ENCODE peak calls at places on chromosomes 4 and X, in five cellular contexts. T is colonic mucosa; N is neural progenitor cell; I is CD8-positive, alpha-beta T cell; F is right atrium auricular region. V is an unnamed sample.

GRCh38 chrX:13808865-13809264 is 8.0 kb downstream of the GPM6B start:
- DNase-seq in T (no peak), N (no peak), I (no peak), F (no peak), V (no peak)

GRCh38 chr4:39045791-39046221 is 13.6 kb upstream of the TMEM156 start:
- DNase-seq in T (no peak), N (no peak), I (no peak), F (no peak), V (no peak)

GRCh38 chr4:121662225-121662624 is 34.6 kb downstream of the ANXA5 start:
- DNase-seq in T (no peak), N (no peak), I (no peak), F (no peak), V (no peak)

GRCh38 chr4:165716472-165716871 is 156.6 kb upstream of the TLL1 start:
- DNase-seq in T (no peak), N (no peak), I (no peak), F (no peak), V (no peak)

GRCh38 chr4:88870428-88870827 is 172.8 kb upstream of the NAP1L5 start:
- DNase-seq in T (no peak), N (no peak), I (no peak), F (no peak), V (no peak)

GRCh38 chr4:77142642-77143020 is 14.4 kb upstream of the CCNG2 start:
- DNase-seq in T (no peak), N (no peak), I (no peak), F (no peak), V (no peak)

GRCh38 chr4:96166806-96167205 is 326.9 kb downstream of the PDHA2 start:
- DNase-seq in T (no peak), N (no peak), I (no peak), F (no peak), V (no peak)

GRCh38 chrX:23937100-23937499 is 29.3 kb downstream of the CXorf58 start:
- DNase-seq in T (no peak), N (peak; percentile 23), I (no peak), F (no peak), V (no peak)

GRCh38 chrX:69152398-69152797 is 12.9 kb downstream of the PJA1 start:
- DNase-seq in T (peak; percentile 36), N (no peak), I (no peak), F (no peak), V (no peak)

GRCh38 chrX:68878977-68879376 is 50.2 kb downstream of the EFNB1 start:
- DNase-seq in T (no peak), N (no peak), I (no peak), F (no peak), V (no peak)

GRCh38 chr4:144902614-144903013 is 195.4 kb downstream of the ANAPC10 start:
- DNase-seq in T (no peak), N (no peak), I (no peak), F (no peak), V (no peak)

GRCh38 chr4:3369781-3370660 is 71.7 kb upstream of the HGFAC start:
- DNase-seq in T (no peak), N (peak; percentile 87), I (no peak), F (peak; percentile 69), V (no peak)

GRCh38 chr4:77190053-77190452 is 33.0 kb downstream of the CCNG2 start:
- DNase-seq in T (no peak), N (no peak), I (no peak), F (no peak), V (no peak)

GRCh38 chr4:78720994-78721677 is 55.0 kb upstream of the BMP2K start:
- DNase-seq in T (peak; percentile 36), N (no peak), I (no peak), F (no peak), V (no peak)

GRCh38 chr4:15729910-15730533 is 27.2 kb downstream of the BST1 start:
- DNase-seq in T (peak; percentile 26), N (peak; percentile 63), I (peak; percentile 12), F (no peak), V (no peak)

GRCh38 chr4:7326693-7327340 is 107.9 kb downstream of the PSAPL1 start:
- DNase-seq in T (no peak), N (no peak), I (no peak), F (no peak), V (peak; percentile 51)

GRCh38 chr4:40182041-40182440 is 14.8 kb upstream of the RHOH start:
- DNase-seq in T (peak; percentile 4), N (no peak), I (no peak), F (no peak), V (no peak)
- H3K27ac ChIP-seq in T (no peak overlapping the region), N (no peak overlapping the region), I (no peak overlapping the region), F (no peak overlapping the region), V (no peak overlapping the region)

GRCh38 chr4:1784395-1784788 is 8.7 kb upstream of the FGFR3 start:
- DNase-seq in T (no peak), N (no peak), I (no peak), F (no peak), V (no peak)
- H3K27ac ChIP-seq in T (no peak overlapping the region), N (no peak overlapping the region), I (no peak overlapping the region), F (no peak overlapping the region), V (no peak overlapping the region)

GRCh38 chr4:43481526-43481925 is 589.0 kb downstream of the GRXCR1 start:
- DNase-seq in T (no peak), N (no peak), I (no peak), F (no peak), V (no peak)
- H3K27ac ChIP-seq in T (no peak overlapping the region), N (no peak overlapping the region), I (no peak overlapping the region), F (no peak overlapping the region), V (no peak overlapping the region)

DNA sequence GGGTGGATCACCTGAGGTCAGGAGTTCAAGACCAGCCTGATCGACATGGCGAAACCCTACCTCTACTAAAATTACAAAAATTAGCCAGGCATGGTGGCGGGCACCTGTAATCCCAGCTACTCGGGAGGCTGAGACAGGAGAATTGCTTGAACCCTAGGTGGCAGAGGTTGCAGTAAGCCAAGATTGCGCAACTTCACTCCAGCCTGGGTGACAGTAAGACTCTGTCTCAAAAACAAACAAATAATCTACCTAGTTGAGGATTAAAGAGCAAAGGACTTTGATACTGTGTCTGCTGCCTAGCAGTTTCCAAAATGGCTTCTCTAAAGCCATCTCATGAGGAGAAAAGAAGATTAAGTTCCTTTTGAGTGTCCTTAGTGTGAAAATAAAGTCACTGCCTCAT is 37.8 kb downstream of the SMS start:
- DNase-seq in T (no peak), N (no peak), I (no peak), F (no peak), V (no peak)
- H3K27ac ChIP-seq in T (no peak overlapping the region), N (no peak overlapping the region), I (no peak overlapping the region), F (no peak overlapping the region), V (no peak overlapping the region)

DNA sequence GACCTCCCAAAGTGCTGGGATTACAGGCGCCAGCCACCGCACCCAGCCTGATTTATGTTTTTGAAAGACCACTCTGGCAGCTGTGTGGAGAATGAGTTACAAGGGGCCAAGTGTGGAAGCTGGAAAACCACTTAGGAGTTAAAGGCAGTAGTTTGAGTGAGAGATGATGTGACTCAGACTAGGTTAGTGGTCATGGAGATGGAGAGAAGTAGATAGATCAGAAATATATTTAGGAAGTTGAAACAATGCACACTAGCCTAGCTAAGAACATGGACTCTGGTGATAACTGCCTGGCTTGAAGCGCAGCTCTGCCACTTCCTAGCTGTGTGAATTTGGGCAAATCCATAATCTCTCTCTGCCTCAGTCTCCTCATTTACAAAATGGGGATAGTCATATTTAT is 11.9 kb upstream of the RBMX start:
- DNase-seq in T (no peak), N (no peak), I (no peak), F (no peak), V (no peak)
- H3K27ac ChIP-seq in T (no peak overlapping the region), N (no peak overlapping the region), I (no peak overlapping the region), F (no peak overlapping the region), V (no peak overlapping the region)

GRCh38 chrX:49878128-49878833 is 1.0 kb upstream of the USP27X start:
- DNase-seq in T (no peak), N (peak; percentile 32), I (no peak), F (no peak), V (no peak)
- H3K27ac ChIP-seq in T (peak overlapping the region; percentile 52), N (no peak overlapping the region), I (no peak overlapping the region), F (peak overlapping the region; percentile 78), V (peak overlapping the region; percentile 82)

GRCh38 chr4:122827899-122828601 is 1.4 kb downstream of the FGF2 start:
- DNase-seq in T (peak; percentile 35), N (peak; percentile 85), I (no peak), F (no peak), V (no peak)

GRCh38 chr4:122832732-122833131 is 6.1 kb downstream of the FGF2 start:
- DNase-seq in T (no peak), N (no peak), I (no peak), F (no peak), V (no peak)

GRCh38 chr4:122827258-122827887 is 742 bp downstream of the FGF2 start:
- DNase-seq in T (peak; percentile 21), N (peak; percentile 57), I (no peak), F (peak; percentile 60), V (peak; percentile 18)

GRCh38 chr4:122831515-122832196 is 5.0 kb downstream of the FGF2 start:
- DNase-seq in T (no peak), N (no peak), I (no peak), F (no peak), V (no peak)

DNA sequence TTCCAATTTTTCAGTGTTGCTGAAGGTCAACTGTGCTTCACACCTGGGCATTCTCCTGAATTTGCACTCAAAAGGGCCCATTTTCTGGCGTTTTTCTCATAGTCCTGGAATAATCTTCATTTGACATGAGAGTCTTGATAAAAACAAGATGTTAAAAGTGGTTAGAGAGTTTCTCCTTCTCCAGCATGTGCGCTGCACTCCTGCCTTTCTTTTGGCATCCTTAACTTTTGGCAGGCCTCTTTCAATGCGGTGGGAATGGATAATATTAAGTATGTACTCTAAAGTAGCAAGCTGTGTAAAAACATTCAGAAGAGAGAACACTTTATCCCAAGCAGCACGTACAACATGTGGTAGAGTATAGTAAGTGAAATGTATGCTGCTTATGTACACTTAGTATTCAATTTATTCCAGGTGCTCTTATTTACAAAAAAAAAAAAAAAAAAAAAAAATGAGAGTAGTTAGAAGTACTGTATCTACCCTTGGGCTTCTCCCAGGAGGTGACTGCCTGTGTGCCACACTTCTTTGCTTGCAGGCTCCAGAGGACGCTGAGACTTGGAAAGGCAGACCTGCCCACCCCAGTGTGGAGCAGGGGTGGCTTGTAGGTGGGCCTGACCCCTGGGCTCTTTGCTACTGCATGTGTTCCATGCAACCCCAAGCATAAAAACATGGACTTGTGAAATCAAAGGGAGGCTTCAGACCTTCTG is 3.9 kb downstream of the FGF2 start:
- DNase-seq in T (no peak), N (no peak), I (no peak), F (no peak), V (no peak)
- H3K27ac ChIP-seq in T (peak overlapping the region; percentile 26), N (no peak overlapping the region), I (no peak overlapping the region), F (no peak overlapping the region), V (no peak overlapping the region)

V was measured in substantia nigra.